ENCODE peak calls at places on chromosomes 16 and 17, in four cellular contexts. D is HL-60; Y is CD4-positive, alpha-beta T cell; A is endothelial cell of umbilical vein. N is an unnamed sample.

GRCh38 chr17:41777579-41778188 is 8.8 kb downstream of the JUP start:
- DNase-seq in A (peak; percentile 100), D (no peak), Y (no peak), N (no peak)

GRCh38 chr17:46979023-46979870 is at the start of gene RPRML:
- DNase-seq in Y (no peak), A (peak; percentile 44), D (no peak), N (peak; percentile 50)

GRCh38 chr17:56528636-56529170 is 64.8 kb upstream of the NOG start:
- DNase-seq in D (no peak), A (no peak), Y (no peak), N (no peak)

GRCh38 chr16:48576927-48577326 is 33.1 kb downstream of the N4BP1 start:
- DNase-seq in A (no peak), Y (no peak), D (no peak), N (no peak)

GRCh38 chr16:901149-901548 is 69.6 kb downstream of the LMF1 start:
- DNase-seq in A (no peak), D (no peak), Y (no peak), N (no peak)

GRCh38 chr16:67672739-67673662 is 6.4 kb downstream of the C16orf86 start:
- DNase-seq in D (peak; percentile 47), Y (peak; percentile 49), A (peak; percentile 79), N (peak; percentile 84)

GRCh38 chr16:66872524-66872923 is 7.8 kb upstream of the PDP2 start:
- DNase-seq in A (no peak), Y (no peak), D (no peak), N (no peak)

GRCh38 chr17:7282752-7283321 is 1.3 kb downstream of the SLC2A4 start:
- DNase-seq in A (no peak), D (no peak), Y (no peak), N (peak; percentile 26)

GRCh38 chr16:29734826-29735225 is 11.0 kb downstream of the C16orf54 start:
- DNase-seq in D (no peak), Y (no peak), A (no peak), N (no peak)

GRCh38 chr16:27499659-27500055 is 50.1 kb downstream of the GTF3C1 start:
- DNase-seq in Y (no peak), A (no peak), D (no peak), N (no peak)

GRCh38 chr17:6752068-6752909 is 3.6 kb upstream of the XAF1 start:
- DNase-seq in D (peak; percentile 91), A (peak; percentile 96), Y (no peak), N (no peak)

GRCh38 chr17:9645858-9646555 is 690 bp downstream of the USP43 start:
- DNase-seq in D (no peak), Y (no peak), A (no peak), N (peak; percentile 48)

GRCh38 chr16:77414752-77415231 is 20.0 kb downstream of the ADAMTS18 start:
- DNase-seq in Y (no peak), D (no peak), A (no peak), N (no peak)

GRCh38 chr16:12529582-12529981 is 274.1 kb downstream of the CPPED1 start:
- DNase-seq in A (no peak), Y (no peak), D (no peak), N (no peak)

GRCh38 chr16:76527244-76527643 is 250.0 kb downstream of the CNTNAP4 start:
- DNase-seq in D (no peak), Y (no peak), A (no peak), N (no peak)

GRCh38 chr16:88118376-88118775 is 167.1 kb downstream of the BANP start:
- DNase-seq in A (no peak), D (no peak), Y (no peak), N (no peak)

GRCh38 chr16:79210629-79211028 is 389.9 kb downstream of the MAF start:
- DNase-seq in A (no peak), D (no peak), Y (no peak), N (no peak)

GRCh38 chr16:67163903-67164558 is 514 bp upstream of the HSF4 start:
- DNase-seq in D (no peak), A (no peak), Y (no peak), N (no peak)

GRCh38 chr17:13727441-13728171 is 125.9 kb upstream of the HS3ST3A1 start:
- DNase-seq in D (no peak), A (no peak), Y (no peak), N (no peak)

GRCh38 chr16:81790277-81790676 is 11.2 kb downstream of the PLCG2 start:
- DNase-seq in A (no peak), D (no peak), Y (no peak), N (no peak)

GRCh38 chr17:71330099-71330375 is 790.8 kb upstream of the SOX9 start:
- DNase-seq in A (no peak), D (no peak), Y (no peak), N (no peak)

GRCh38 chr17:77312786-77313599 is 172.2 kb downstream of the SEC14L1 start:
- DNase-seq in D (no peak), Y (no peak), A (no peak), N (no peak)

GRCh38 chr16:21953541-21953902 is 361 bp downstream of the UQCRC2 start:
- DNase-seq in Y (no peak), D (no peak), A (no peak), N (no peak)

GRCh38 chr16:89746043-89746442 is 24.7 kb downstream of the ZNF276 start:
- DNase-seq in A (no peak), Y (no peak), D (no peak), N (no peak)

GRCh38 chr17:48603959-48604769 is 622 bp downstream of the HOXB6 start:
- DNase-seq in Y (no peak), A (peak; percentile 65), D (no peak), N (no peak)

GRCh38 chr16:86971251-86971650 is 345.9 kb downstream of the C16orf95 start:
- DNase-seq in Y (no peak), A (no peak), D (no peak), N (no peak)

GRCh38 chr17:78343433-78344201 is 16.3 kb downstream of the SOCS3 start:
- DNase-seq in A (no peak), D (peak; percentile 69), Y (peak; percentile 90), N (no peak)

GRCh38 chr16:29974291-29975133 is 844 bp downstream of the TAOK2 start:
- DNase-seq in A (peak; percentile 82), Y (no peak), D (peak; percentile 66), N (peak; percentile 41)

GRCh38 chr17:40284085-40284713 is 3.5 kb upstream of the CDC6 start:
- DNase-seq in A (peak; percentile 73), D (no peak), Y (no peak), N (no peak)

GRCh38 chr17:32527146-32527545 is 40.4 kb downstream of the CDK5R1 start:
- DNase-seq in D (no peak), Y (no peak), A (no peak), N (no peak)

GRCh38 chr16:29649560-29650494 is 13.2 kb upstream of the SPN start:
- DNase-seq in A (no peak), Y (no peak), D (peak; percentile 73), N (no peak)

GRCh38 chr17:75524971-75525805 is at the start of gene LLGL2:
- DNase-seq in D (peak; percentile 42), A (peak; percentile 44), Y (peak; percentile 86), N (peak; percentile 94)

GRCh38 chr16:54459509-54460235 is 173.1 kb upstream of the IRX3 start:
- DNase-seq in Y (no peak), D (no peak), A (no peak), N (no peak)

GRCh38 chr16:17304124-17304813 is 166.5 kb downstream of the XYLT1 start:
- DNase-seq in Y (no peak), A (no peak), D (no peak), N (no peak)

GRCh38 chr16:30775381-30776099 is 11.5 kb downstream of the ZNF629 start:
- DNase-seq in A (peak; percentile 77), D (peak; percentile 86), Y (peak; percentile 35), N (peak; percentile 87)

DNA sequence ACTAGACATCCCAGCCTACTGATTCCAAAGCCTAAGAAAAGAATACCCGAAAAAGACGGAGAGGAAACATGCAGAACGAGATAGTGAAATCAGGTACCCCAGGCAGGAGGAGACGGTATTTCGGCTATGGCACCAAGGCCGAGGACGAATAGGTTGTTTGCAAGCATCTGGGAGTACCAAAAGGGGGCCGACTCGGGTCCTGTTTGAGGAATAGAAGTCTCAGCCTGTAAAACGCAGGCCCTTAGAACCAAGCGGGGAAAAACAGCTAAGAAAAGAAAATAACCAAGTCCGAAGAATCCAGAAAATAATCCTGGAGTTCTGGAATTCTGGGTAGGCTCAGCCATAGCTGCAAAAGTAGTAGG is 537 bp downstream of the SLC35B1 start:
- DNase-seq in D (no peak), Y (peak; percentile 45), A (peak; percentile 12), N (no peak)
- TF ChIP-seq CTCF in D (no peak), Y (no peak), A (no peak), N (no peak)

GRCh38 chr17:22703204-22703603 is 1010.9 kb downstream of the KCNJ18 start:
- DNase-seq in Y (no peak), A (no peak), D (no peak), N (no peak)

GRCh38 chr17:22707626-22708025 is 1015.3 kb downstream of the KCNJ18 start:
- DNase-seq in A (no peak), Y (no peak), D (no peak), N (no peak)

GRCh38 chr17:22704674-22705073 is 1012.4 kb downstream of the KCNJ18 start:
- DNase-seq in Y (no peak), A (no peak), D (no peak), N (no peak)

GRCh38 chr17:22703786-22704441 is 1011.6 kb downstream of the KCNJ18 start:
- DNase-seq in D (peak; percentile 4), A (no peak), Y (no peak), N (no peak)
- TF ChIP-seq CTCF in D (peak; percentile 4), A (no peak), Y (no peak), N (no peak)

GRCh38 chr17:74008196-74008595 is 195.3 kb upstream of the RPL38 start:
- DNase-seq in D (no peak), A (no peak), Y (peak; percentile 6), N (no peak)
- TF ChIP-seq CTCF in D (no peak), A (no peak), Y (peak; percentile 38), N (peak; percentile 33)

DNA sequence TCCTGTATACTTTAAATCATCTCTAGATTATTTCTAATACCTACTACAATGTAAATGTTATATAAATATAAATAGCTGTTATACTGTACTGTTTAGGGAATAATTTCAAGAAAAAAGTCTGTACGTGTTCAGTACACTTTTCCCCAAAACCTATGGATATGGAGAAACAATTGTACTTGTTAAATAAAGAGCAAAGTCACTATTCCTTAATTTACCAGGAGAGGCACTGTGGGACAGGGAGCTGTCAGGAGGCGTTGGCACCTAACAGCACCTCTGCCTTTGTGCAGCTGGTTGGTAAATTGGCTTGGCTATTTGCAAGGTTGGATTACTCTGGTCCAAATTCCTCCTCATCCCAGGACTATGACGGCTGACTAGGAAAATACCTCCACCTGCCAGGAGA is 28.0 kb downstream of the CRHR1 start:
- DNase-seq in A (no peak), Y (no peak), D (no peak), N (no peak)
- TF ChIP-seq CTCF in A (peak; percentile 11), Y (no peak), D (no peak), N (no peak)

N was measured in GM10248.